ENCODE peak calls at places on chromosome 15, in seven cellular contexts. F is IMR-90, V is astrocyte, X is kidney, G is NT2/D1, D is endodermal cell, Y is mesenchymal stem cell. U is an unnamed sample. For H3K9me3, the result is how much of the 10 kb centered on the place peaks cover.

GRCh38 chr15:101453123-101454120 is 36.1 kb downstream of the PCSK6 start:
- DNase-seq in X (peak), G (no peak), V (no peak), F (no peak), D (peak), Y (no peak), U (no peak)

GRCh38 chr15:56733131-56734012 is at the start of gene ZNF280D:
- DNase-seq in Y (peak), F (peak), V (peak), G (no peak), D (no peak), X (peak), U (no peak)

GRCh38 chr15:74937226-74937601 is 659 bp downstream of the COX5A start:
- DNase-seq in D (no peak), X (no peak), G (no peak), Y (no peak), V (no peak), F (no peak), U (no peak)

GRCh38 chr15:51368751-51369450 is 27.4 kb downstream of the GLDN start:
- DNase-seq in F (peak), G (no peak), D (no peak), Y (peak), X (no peak), V (peak), U (no peak)

GRCh38 chr15:48584090-48584831 is 61.2 kb downstream of the FBN1 start:
- DNase-seq in D (no peak), G (no peak), V (no peak), Y (no peak), X (no peak), F (no peak), U (no peak)

GRCh38 chr15:73631915-73632669 is 1.1 kb downstream of the NPTN start:
- DNase-seq in D (peak), X (no peak), Y (peak), G (no peak), V (peak), F (peak), U (no peak)

GRCh38 chr15:49421991-49422390 is 1.1 kb upstream of the FGF7 start:
- DNase-seq in G (peak), D (peak), F (peak), X (peak), Y (peak), V (peak), U (peak)

GRCh38 chr15:90893175-90894090 is 9.1 kb downstream of the FES start:
- DNase-seq in Y (no peak), G (no peak), F (no peak), V (no peak), X (peak), D (no peak), U (no peak)

GRCh38 chr15:65819563-65819960 is 27.5 kb upstream of the DENND4A start:
- DNase-seq in X (no peak), Y (peak), D (no peak), F (peak), V (no peak), G (no peak), U (no peak)

GRCh38 chr15:62067448-62068044 is 769 bp downstream of the C2CD4A start:
- DNase-seq in V (no peak), G (no peak), F (no peak), D (peak), X (peak), Y (peak), U (no peak)

GRCh38 chr15:48532938-48533337 is 112.6 kb downstream of the FBN1 start:
- DNase-seq in V (no peak), F (no peak), X (no peak), G (no peak), D (no peak), Y (no peak), U (no peak)

GRCh38 chr15:44620081-44620480 is 43.4 kb downstream of the SPG11 start:
- DNase-seq in Y (no peak), F (no peak), G (no peak), X (no peak), V (no peak), D (no peak), U (no peak)

GRCh38 chr15:67146875-67147381 is 81.5 kb downstream of the SMAD3 start:
- DNase-seq in X (no peak), G (peak), V (peak), F (peak), Y (peak), D (peak), U (no peak)

GRCh38 chr15:44325568-44325967 is 37.0 kb downstream of the GOLM2 start:
- DNase-seq in G (peak), X (no peak), Y (no peak), F (no peak), V (no peak), D (peak), U (no peak)

GRCh38 chr15:63465104-63465503 is 39.3 kb upstream of the USP3 start:
- DNase-seq in V (peak), Y (peak), F (peak), G (no peak), D (no peak), X (no peak), U (no peak)

GRCh38 chr15:58077427-58077826 is 11.9 kb upstream of the ALDH1A2 start:
- DNase-seq in F (no peak), D (no peak), V (no peak), Y (no peak), G (no peak), X (no peak), U (no peak)

GRCh38 chr15:101004500-101004899 is 85.3 kb downstream of the LRRK1 start:
- DNase-seq in G (no peak), D (peak), V (no peak), Y (no peak), F (no peak), X (no peak), U (no peak)

GRCh38 chr15:67013696-67014095 is 51.7 kb upstream of the SMAD3 start:
- DNase-seq in F (peak), V (peak), D (peak), G (peak), X (peak), Y (peak), U (no peak)

GRCh38 chr15:82197734-82198594 is 64.6 kb downstream of the EFL1 start:
- DNase-seq in F (peak), Y (peak), V (peak), G (peak), D (peak), X (no peak), U (no peak)

GRCh38 chr15:65937476-65937875 is 68.2 kb downstream of the RAB11A start:
- DNase-seq in F (peak), Y (peak), V (peak), D (no peak), X (no peak), G (no peak), U (no peak)

GRCh38 chr15:96344120-96344705 is 13.7 kb downstream of the NR2F2 start:
- DNase-seq in G (no peak), F (no peak), D (no peak), X (peak), Y (no peak), V (no peak), U (no peak)

GRCh38 chr15:22918056-22918455 is 62.1 kb downstream of the CYFIP1 start:
- DNase-seq in Y (peak), D (no peak), G (no peak), F (peak), V (peak), X (no peak), U (no peak)

GRCh38 chr15:48637639-48638038 is 7.9 kb downstream of the FBN1 start:
- DNase-seq in G (no peak), X (no peak), Y (no peak), D (no peak), F (no peak), V (no peak), U (no peak)

GRCh38 chr15:78360958-78361714 is 21.0 kb downstream of the CRABP1 start:
- DNase-seq in G (no peak), D (peak), V (no peak), X (no peak), F (no peak), Y (no peak), U (no peak)

GRCh38 chr15:99556010-99556409 is 9.8 kb upstream of the MEF2A start:
- DNase-seq in Y (no peak), F (no peak), D (no peak), X (no peak), G (no peak), V (no peak), U (no peak)

GRCh38 chr15:79310612-79310984 is 314 bp upstream of the TMED3 start:
- DNase-seq in V (peak), Y (no peak), D (no peak), G (no peak), F (peak), X (no peak), U (no peak)

GRCh38 chr15:101167791-101168462 is 83.9 kb downstream of the CHSY1 start:
- DNase-seq in X (peak), Y (peak), F (peak), V (peak), G (no peak), D (no peak), U (no peak)

GRCh38 chr15:88989578-88989977 is 76.4 kb upstream of the MFGE8 start:
- DNase-seq in D (no peak), X (no peak), G (no peak), F (peak), V (peak), Y (peak), U (no peak)

GRCh38 chr15:45151998-45152828 is 22.4 kb downstream of the DUOX1 start:
- DNase-seq in V (no peak), G (no peak), Y (no peak), D (no peak), X (peak), F (no peak), U (no peak)

GRCh38 chr15:65529754-65530317 is 427 bp upstream of the HACD3 start:
- DNase-seq in D (no peak), X (no peak), Y (no peak), G (no peak), V (no peak), F (no peak), U (no peak)

GRCh38 chr15:85614059-85614458 is 180.7 kb downstream of the KLHL25 start:
- DNase-seq in G (no peak), F (no peak), V (no peak), Y (no peak), D (no peak), X (no peak), U (no peak)

GRCh38 chr15:57017024-57017423 is 98.6 kb downstream of the TCF12 start:
- DNase-seq in G (no peak), X (no peak), V (no peak), F (peak), D (no peak), Y (peak), U (no peak)

GRCh38 chr15:100667405-100668320 is 65.3 kb downstream of the ASB7 start:
- DNase-seq in V (no peak), Y (peak), F (peak), D (no peak), G (no peak), X (no peak), U (no peak)

GRCh38 chr15:90594297-90594696 is 64.6 kb downstream of the CRTC3 start:
- DNase-seq in F (no peak), X (peak), V (peak), D (peak), G (no peak), Y (no peak), U (no peak)

GRCh38 chr15:79897380-79897678 is 515 bp upstream of the MTHFS start:
- DNase-seq in V (peak), G (no peak), Y (no peak), D (no peak), X (no peak), F (no peak), U (no peak)

GRCh38 chr15:38085104-38085503 is 150.7 kb downstream of the TMCO5A start:
- DNase-seq in F (no peak), Y (no peak), X (no peak), D (no peak), V (no peak), G (no peak), U (no peak)

GRCh38 chr15:38088971-38089370 is 154.5 kb downstream of the TMCO5A start:
- DNase-seq in V (peak), D (no peak), G (no peak), Y (no peak), F (peak), X (no peak), U (no peak)

GRCh38 chr15:38084289-38084688 is 149.8 kb downstream of the TMCO5A start:
- DNase-seq in Y (peak), F (peak), D (no peak), X (no peak), V (peak), G (no peak), U (no peak)

GRCh38 chr15:38090223-38090622 is 155.8 kb downstream of the TMCO5A start:
- DNase-seq in F (no peak), V (no peak), D (no peak), G (no peak), Y (no peak), X (no peak), U (no peak)

DNA sequence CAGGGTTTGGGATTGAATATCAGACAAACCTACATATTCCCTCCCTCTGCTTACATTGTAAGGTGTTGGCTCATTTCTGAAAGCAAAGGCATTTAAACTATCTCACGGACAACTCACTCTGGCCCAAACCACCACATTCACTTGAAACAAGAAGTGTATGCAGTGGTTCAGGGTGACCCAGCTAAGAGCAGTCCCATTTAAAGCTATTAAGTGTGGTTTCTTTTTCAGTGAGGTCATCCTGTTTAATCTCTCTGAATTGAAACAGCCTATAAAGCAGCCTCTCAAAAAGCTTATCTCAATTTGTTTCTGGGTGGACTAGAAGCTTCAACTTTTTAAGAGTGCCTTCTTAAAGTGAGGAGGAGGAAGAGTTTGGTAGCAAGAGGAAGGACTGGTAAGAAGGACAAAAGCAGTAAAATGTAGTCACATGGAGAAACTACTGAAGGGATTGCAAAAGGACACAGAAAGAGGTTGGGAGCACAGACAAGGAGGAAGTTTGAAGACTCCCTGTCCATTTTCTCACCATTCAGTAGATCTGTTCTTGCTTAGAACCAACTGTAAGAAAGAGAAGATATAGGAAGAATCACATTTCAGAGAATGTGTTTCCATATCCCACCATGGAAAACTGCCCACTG is 151.6 kb downstream of the TMCO5A start:
- DNase-seq in G (no peak), F (peak), V (peak), D (no peak), Y (peak), X (no peak), U (no peak)
- H3K4me3 ChIP-seq in G (no peak), F (no peak), V (no peak), D (no peak), Y (no peak), X (no peak), U (no peak)

DNA sequence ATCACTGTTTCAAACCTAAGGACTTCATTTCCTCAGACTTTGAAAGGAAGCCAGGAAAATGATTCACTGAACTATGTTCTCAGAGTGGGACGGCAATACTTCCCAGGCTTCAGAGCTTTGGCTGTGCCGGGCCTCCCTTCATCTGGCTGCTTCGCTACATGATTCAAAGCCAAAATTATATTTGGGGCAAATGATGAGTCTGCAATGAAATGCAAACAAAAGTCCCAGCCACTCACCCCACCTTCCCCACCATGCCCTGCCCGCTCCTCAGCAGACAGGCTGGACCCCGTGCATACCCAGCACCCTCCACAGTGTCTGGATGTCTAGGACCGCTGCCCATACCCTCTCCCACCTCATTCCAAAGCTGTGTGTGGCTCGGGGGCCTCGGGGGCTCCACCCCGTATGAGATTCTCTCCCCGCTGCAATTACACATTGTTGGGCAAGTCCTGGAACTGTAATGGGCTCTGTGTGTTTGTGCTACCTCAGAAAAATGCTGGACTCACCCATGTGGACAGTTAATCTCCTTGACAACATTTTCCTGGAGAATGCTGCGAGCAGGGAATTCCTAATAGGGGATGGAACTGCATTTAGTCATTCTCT is 32.2 kb downstream of the ATP10A start:
- DNase-seq in F (peak), D (no peak), V (peak), Y (peak), X (no peak), G (no peak), U (no peak)
- H3K9ac ChIP-seq in F (peak), D (no peak), V (peak), Y (peak), X (no peak), G (no peak), U (no peak)

GRCh38 chr15:46174122-46174521 is 539.3 kb downstream of the SQOR start:
- DNase-seq in F (no peak), X (no peak), Y (no peak), D (no peak), G (no peak), V (no peak), U (no peak)
- H3K9me3 ChIP-seq in F (under half), X (under half), Y (under half), D (under half), G (under half), V (under half), U (under half)

DNA sequence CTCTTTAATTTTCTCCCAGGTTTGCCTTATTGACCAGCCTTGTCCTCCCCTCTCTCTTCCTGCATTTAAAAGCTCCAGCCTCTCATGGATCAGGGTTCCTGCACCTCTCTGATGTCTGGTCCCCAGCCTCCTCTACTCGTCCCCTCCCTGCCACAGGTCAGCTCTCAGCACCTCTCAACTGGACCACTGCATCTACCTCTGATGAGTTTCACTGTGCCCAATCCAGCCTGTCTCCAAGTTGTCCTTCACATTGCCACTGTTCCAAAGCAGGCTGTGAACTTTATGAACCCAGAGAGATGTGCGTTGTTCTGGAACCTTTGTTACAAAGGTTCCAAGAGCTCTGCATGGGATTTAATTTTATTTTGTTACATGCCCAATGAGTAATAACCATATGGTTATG is 76.6 kb downstream of the SLCO3A1 start:
- DNase-seq in G (no peak), D (no peak), F (no peak), V (no peak), Y (no peak), X (no peak), U (no peak)
- H3K4me3 ChIP-seq in G (no peak), D (no peak), F (no peak), V (no peak), Y (no peak), X (no peak), U (no peak)

GRCh38 chr15:68821898-68822380 is 1.2 kb upstream of the ANP32A start:
- DNase-seq in Y (peak), X (no peak), D (peak), F (no peak), G (no peak), V (no peak), U (no peak)
- H3K9ac ChIP-seq in Y (peak), X (peak), D (peak), F (peak), G (peak), V (peak), U (peak)

GRCh38 chr15:25070357-25070963 is 115.7 kb downstream of the SNRPN start:
- DNase-seq in F (no peak), D (no peak), X (peak), G (no peak), V (no peak), Y (no peak), U (no peak)

GRCh38 chr15:25067725-25068309 is 113.0 kb downstream of the SNRPN start:
- DNase-seq in Y (no peak), V (no peak), D (no peak), G (no peak), X (peak), F (no peak), U (no peak)

GRCh38 chr15:25068696-25069095 is 113.9 kb downstream of the SNRPN start:
- DNase-seq in G (no peak), F (no peak), V (no peak), Y (no peak), X (peak), D (no peak), U (no peak)

DNA sequence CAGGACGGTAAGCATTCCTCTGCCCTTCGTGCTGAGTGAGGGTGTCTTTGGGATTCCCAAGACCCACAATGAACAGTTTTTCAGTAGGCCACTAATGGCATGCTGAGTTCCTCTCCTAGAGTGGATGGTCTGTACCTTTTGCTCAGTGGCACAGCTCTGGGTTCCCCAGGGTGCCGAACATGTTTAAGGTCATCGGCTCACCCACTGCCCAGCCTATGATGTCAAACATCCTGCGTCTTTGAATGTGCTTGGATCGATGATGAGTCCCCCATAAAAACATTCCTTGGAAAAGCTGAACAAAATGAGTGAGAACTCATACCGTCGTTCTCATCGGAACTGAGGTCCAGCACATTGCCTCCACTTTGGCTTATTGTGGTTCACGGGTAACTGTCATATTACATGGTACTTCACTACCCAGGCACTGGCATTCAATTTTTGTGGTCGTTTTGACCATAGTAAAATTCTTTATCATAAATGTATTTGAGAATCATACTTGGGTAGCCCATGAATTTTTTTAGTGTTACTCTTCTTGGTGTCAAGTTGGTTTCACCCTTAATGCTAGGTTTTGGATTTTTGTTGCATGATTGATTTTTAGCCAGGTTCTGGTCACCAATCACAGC is 118.2 kb downstream of the SNRPN start:
- DNase-seq in G (no peak), D (no peak), Y (no peak), F (no peak), V (no peak), X (no peak), U (no peak)
- H3K9me3 ChIP-seq in G (half or more), D (half or more), Y (half or more), F (half or more), V (half or more), X (half or more), U (under half)

GRCh38 chr15:70892002-70892911 is at the start of the genes LRRC49 and THAP10:
- DNase-seq in X (peak), F (peak), D (peak), V (peak), Y (peak), G (peak), U (no peak)
- H3K4me3 ChIP-seq in X (peak), F (peak), D (peak), V (peak), Y (peak), G (peak), U (peak)

GRCh38 chr15:39598186-39598850 is 17.4 kb downstream of the THBS1 start:
- DNase-seq in G (no peak), D (no peak), X (no peak), F (peak), Y (peak), V (no peak), U (no peak)
- H3K9ac ChIP-seq in G (no peak), D (no peak), X (no peak), F (no peak), Y (peak), V (no peak), U (no peak)

U was measured in SK-N-MC.